ENCODE peak calls at places on chromosome 16, in five cellular contexts. J is thoracic aorta, X is A549, R is GM10248, O is AG09319. H is an unnamed sample.

GRCh38 chr16:81900456-81900855 is 110.8 kb downstream of the SDR42E1 start:
- DNase-seq in J (no peak), X (no peak), R (no peak), O (no peak), H (no peak)

GRCh38 chr16:22373662-22374310 is 633 bp downstream of the CDR2 start:
- DNase-seq in J (no peak), X (no peak), R (peak), O (no peak), H (peak)

GRCh38 chr16:55499951-55500350 is 8.9 kb upstream of the LPCAT2 start:
- DNase-seq in J (no peak), X (peak), R (peak), O (peak), H (peak)

GRCh38 chr16:88264641-88265285 is 118.0 kb upstream of the ZNF469 start:
- DNase-seq in J (peak), X (peak), R (peak), O (peak), H (peak)

GRCh38 chr16:82358601-82359221 is 188.7 kb upstream of the MPHOSPH6 start:
- DNase-seq in J (no peak), X (no peak), R (no peak), O (no peak), H (no peak)

GRCh38 chr16:30335598-30336474 is 19.3 kb downstream of the CD2BP2 start:
- DNase-seq in J (no peak), X (no peak), R (no peak), O (no peak), H (peak)

GRCh38 chr16:50067290-50067853 is 1.6 kb downstream of the HEATR3 start:
- DNase-seq in J (no peak), X (peak), R (peak), O (peak), H (peak)

GRCh38 chr16:11165894-11166665 is 89.9 kb downstream of the SOCS1 start:
- DNase-seq in J (no peak), X (no peak), R (no peak), O (no peak), H (no peak)

GRCh38 chr16:81632392-81633146 is 146.5 kb upstream of the PLCG2 start:
- DNase-seq in J (no peak), X (peak), R (no peak), O (no peak), H (peak)

GRCh38 chr16:85495259-85495658 is 117.9 kb upstream of the GSE1 start:
- DNase-seq in J (no peak), X (no peak), R (no peak), O (no peak), H (no peak)

GRCh38 chr16:21654881-21655280 is 2.5 kb upstream of the IGSF6 start:
- DNase-seq in J (no peak), X (no peak), R (no peak), O (no peak), H (no peak)

GRCh38 chr16:85112364-85112763 is at the start of gene CIBAR2:
- DNase-seq in J (no peak), X (peak), R (no peak), O (no peak), H (no peak)

GRCh38 chr16:20675488-20676267 is 21.8 kb downstream of the ACSM1 start:
- DNase-seq in J (no peak), X (no peak), R (peak), O (no peak), H (peak)

GRCh38 chr16:70684146-70685060 is 1.4 kb downstream of the MTSS2 start:
- DNase-seq in J (no peak), X (no peak), R (no peak), O (no peak), H (no peak)

GRCh38 chr16:68229431-68230175 is 6.3 kb downstream of the ESRP2 start:
- DNase-seq in J (no peak), X (peak), R (peak), O (peak), H (peak)

GRCh38 chr16:71637398-71637797 is 11.4 kb downstream of the MARVELD3 start:
- DNase-seq in J (no peak), X (no peak), R (no peak), O (peak), H (no peak)

GRCh38 chr16:85610059-85610445 is 3.1 kb upstream of the GSE1 start:
- DNase-seq in J (no peak), X (no peak), R (no peak), O (no peak), H (peak)

GRCh38 chr16:8869212-8869987 is 594 bp upstream of the CARHSP1 start:
- DNase-seq in J (no peak), X (no peak), R (no peak), O (no peak), H (peak)

GRCh38 chr16:25895371-25895770 is 203.6 kb downstream of the HS3ST4 start:
- DNase-seq in J (no peak), X (no peak), R (no peak), O (no peak), H (no peak)

GRCh38 chr16:65415460-65415859 is 293.6 kb upstream of the CDH11 start:
- DNase-seq in J (no peak), X (no peak), R (no peak), O (no peak), H (no peak)

GRCh38 chr16:13919330-13919682 is 648 bp upstream of the ERCC4 start:
- DNase-seq in J (no peak), X (no peak), R (peak), O (no peak), H (peak)

GRCh38 chr16:7597677-7598076 is 265.0 kb downstream of the RBFOX1 start:
- DNase-seq in J (no peak), X (no peak), R (no peak), O (no peak), H (no peak)

GRCh38 chr16:10877472-10877946 is 507 bp downstream of the CIITA start:
- DNase-seq in J (no peak), X (no peak), R (no peak), O (no peak), H (no peak)

GRCh38 chr16:11844499-11844898 is 6.8 kb downstream of the RSL1D1 start:
- DNase-seq in J (no peak), X (no peak), R (no peak), O (no peak), H (no peak)

GRCh38 chr16:15764112-15764511 is 92.7 kb downstream of the MYH11 start:
- DNase-seq in J (no peak), X (no peak), R (no peak), O (no peak), H (no peak)

GRCh38 chr16:84647830-84648594 is at the start of gene KLHL36:
- DNase-seq in J (no peak), X (peak), R (peak), O (no peak), H (peak)

GRCh38 chr16:10616744-10617640 is 36.6 kb upstream of the EMP2 start:
- DNase-seq in J (no peak), X (peak), R (no peak), O (peak), H (no peak)

GRCh38 chr16:69087161-69087581 is 18.3 kb upstream of the HAS3 start:
- DNase-seq in J (no peak), X (no peak), R (no peak), O (no peak), H (no peak)

DNA sequence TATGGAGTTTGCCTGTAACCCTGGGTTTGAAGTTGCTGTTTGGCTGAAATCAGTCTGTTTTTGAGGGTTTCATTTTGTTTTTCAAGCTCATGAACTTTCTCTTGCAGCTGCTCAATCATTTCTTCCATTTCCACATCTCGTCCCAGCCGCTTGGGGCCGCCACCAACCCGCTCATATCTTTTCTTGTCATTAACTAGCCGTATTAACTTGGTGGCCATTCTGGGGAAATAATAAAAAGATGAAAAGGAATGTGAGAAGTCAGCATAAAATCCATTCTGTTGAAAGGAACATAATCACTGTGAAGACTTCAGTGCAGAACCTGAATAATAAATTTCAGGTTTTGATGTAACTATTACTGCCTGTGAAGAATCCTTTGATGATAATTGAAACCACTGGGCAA is 11.5 kb downstream of the RPGRIP1L start:
- DNase-seq in J (no peak), X (peak), R (no peak), O (no peak), H (no peak)
- TF ChIP-seq CTCF in J (no peak), X (peak), R (no peak), O (no peak), H (no peak)

GRCh38 chr16:86808863-86809444 is 230.6 kb downstream of the FOXL1 start:
- DNase-seq in J (no peak), X (no peak), R (no peak), O (no peak), H (no peak)

GRCh38 chr16:86806838-86807351 is 228.5 kb downstream of the FOXL1 start:
- DNase-seq in J (no peak), X (no peak), R (no peak), O (no peak), H (no peak)

GRCh38 chr16:86812363-86812970 is 234.1 kb downstream of the FOXL1 start:
- DNase-seq in J (no peak), X (no peak), R (no peak), O (no peak), H (no peak)

GRCh38 chr16:86810062-86810461 is 231.7 kb downstream of the FOXL1 start:
- DNase-seq in J (no peak), X (no peak), R (no peak), O (no peak), H (no peak)

GRCh38 chr16:86809458-86809955 is 231.2 kb downstream of the FOXL1 start:
- DNase-seq in J (no peak), X (peak), R (no peak), O (peak), H (no peak)
- TF ChIP-seq CTCF in J (no peak), X (peak), R (no peak), O (no peak), H (no peak)

GRCh38 chr16:1960665-1961630 is 1.6 kb downstream of the NDUFB10 start:
- DNase-seq in J (no peak), X (peak), R (no peak), O (no peak), H (peak)
- TF ChIP-seq CTCF in J (no peak), X (no peak), R (no peak), O (no peak), H (no peak)

GRCh38 chr16:56956756-56957155 is 5.0 kb upstream of the CETP start:
- DNase-seq in J (no peak), X (no peak), R (no peak), O (no peak), H (peak)
- TF ChIP-seq CTCF in J (no peak), X (no peak), R (no peak), O (no peak), H (no peak)

H was measured in activated CD8-positive, alpha-beta T cell treated with anti-CD3 and anti-CD28 coated beads for 36 hours.